ENCODE peak calls at places on chromosomes 2 and 18, in six cellular contexts. One of them, this sample, is unnamed. For H3K4me1, the result is how much of the 10 kb centered on the place peaks cover.

GRCh38 chr2:120949027-120949956 is 213.6 kb downstream of the GLI2 start:
- DNase-seq in fibroblast of lung: no peak
- DNase-seq in adrenal gland: no peak
- DNase-seq in breast epithelium: no peak
- DNase-seq in left ventricle myocardium inferior: no peak
- DNase-seq in Peyer's patch: no peak
- DNase-seq in this sample: no peak

GRCh38 chr2:156329031-156329921 is 3.2 kb downstream of the NR4A2 start:
- DNase-seq in left ventricle myocardium inferior: no peak
- DNase-seq in breast epithelium: no peak
- DNase-seq in Peyer's patch: no peak
- DNase-seq in adrenal gland: no peak
- DNase-seq in fibroblast of lung: no peak
- DNase-seq in this sample: no peak

GRCh38 chr2:185628985-185629384 is 109.6 kb upstream of the FSIP2 start:
- DNase-seq in fibroblast of lung: no peak
- DNase-seq in adrenal gland: peak
- DNase-seq in Peyer's patch: peak
- DNase-seq in breast epithelium: no peak
- DNase-seq in left ventricle myocardium inferior: no peak
- DNase-seq in this sample: no peak

GRCh38 chr2:147628971-147629421 is 215.8 kb upstream of the ACVR2A start:
- DNase-seq in Peyer's patch: no peak
- DNase-seq in fibroblast of lung: peak
- DNase-seq in left ventricle myocardium inferior: no peak
- DNase-seq in breast epithelium: no peak
- DNase-seq in adrenal gland: no peak
- DNase-seq in this sample: no peak

GRCh38 chr2:151886235-151886634 is 58.0 kb upstream of the ARL5A start:
- DNase-seq in breast epithelium: no peak
- DNase-seq in adrenal gland: no peak
- DNase-seq in left ventricle myocardium inferior: no peak
- DNase-seq in Peyer's patch: no peak
- DNase-seq in fibroblast of lung: no peak
- DNase-seq in this sample: no peak

GRCh38 chr2:238465487-238466241 is 38.9 kb downstream of the ASB1 start:
- DNase-seq in fibroblast of lung: no peak
- DNase-seq in left ventricle myocardium inferior: no peak
- DNase-seq in breast epithelium: no peak
- DNase-seq in adrenal gland: no peak
- DNase-seq in Peyer's patch: no peak
- DNase-seq in this sample: no peak

GRCh38 chr2:48227617-48228344 is 302.2 kb upstream of the STON1 start:
- DNase-seq in left ventricle myocardium inferior: no peak
- DNase-seq in adrenal gland: no peak
- DNase-seq in Peyer's patch: no peak
- DNase-seq in fibroblast of lung: no peak
- DNase-seq in breast epithelium: no peak
- DNase-seq in this sample: no peak

GRCh38 chr2:27683390-27684071 is 19.8 kb downstream of the SLC4A1AP start:
- DNase-seq in fibroblast of lung: peak
- DNase-seq in Peyer's patch: peak
- DNase-seq in breast epithelium: peak
- DNase-seq in adrenal gland: peak
- DNase-seq in left ventricle myocardium inferior: peak
- DNase-seq in this sample: no peak

GRCh38 chr2:145027073-145027459 is 507.1 kb upstream of the ZEB2 start:
- DNase-seq in left ventricle myocardium inferior: no peak
- DNase-seq in fibroblast of lung: peak
- DNase-seq in Peyer's patch: no peak
- DNase-seq in breast epithelium: no peak
- DNase-seq in adrenal gland: no peak
- DNase-seq in this sample: no peak

GRCh38 chr2:162021659-162022058 is 52.4 kb downstream of the DPP4 start:
- DNase-seq in Peyer's patch: no peak
- DNase-seq in breast epithelium: no peak
- DNase-seq in left ventricle myocardium inferior: no peak
- DNase-seq in adrenal gland: no peak
- DNase-seq in fibroblast of lung: no peak
- DNase-seq in this sample: no peak

GRCh38 chr2:146898083-146898482 is 946.7 kb upstream of the ACVR2A start:
- DNase-seq in Peyer's patch: no peak
- DNase-seq in breast epithelium: no peak
- DNase-seq in fibroblast of lung: no peak
- DNase-seq in adrenal gland: no peak
- DNase-seq in left ventricle myocardium inferior: no peak
- DNase-seq in this sample: no peak

GRCh38 chr2:121532347-121532766 is 1.7 kb downstream of the RNU4ATAC start:
- DNase-seq in breast epithelium: no peak
- DNase-seq in fibroblast of lung: peak
- DNase-seq in adrenal gland: no peak
- DNase-seq in Peyer's patch: no peak
- DNase-seq in left ventricle myocardium inferior: no peak
- DNase-seq in this sample: no peak

GRCh38 chr2:181178823-181179412 is 198.5 kb downstream of the UBE2E3 start:
- DNase-seq in left ventricle myocardium inferior: no peak
- DNase-seq in adrenal gland: no peak
- DNase-seq in fibroblast of lung: no peak
- DNase-seq in breast epithelium: no peak
- DNase-seq in Peyer's patch: no peak
- DNase-seq in this sample: no peak

GRCh38 chr2:120260736-120261135 is 8.1 kb downstream of the RALB start:
- DNase-seq in fibroblast of lung: no peak
- DNase-seq in adrenal gland: no peak
- DNase-seq in Peyer's patch: no peak
- DNase-seq in left ventricle myocardium inferior: no peak
- DNase-seq in breast epithelium: no peak
- DNase-seq in this sample: no peak

GRCh38 chr2:24613154-24613814 is 122.2 kb downstream of the NCOA1 start:
- DNase-seq in Peyer's patch: no peak
- DNase-seq in fibroblast of lung: peak
- DNase-seq in breast epithelium: no peak
- DNase-seq in left ventricle myocardium inferior: no peak
- DNase-seq in adrenal gland: peak
- DNase-seq in this sample: no peak

GRCh38 chr2:215635788-215636139 is 199.9 kb upstream of the FN1 start:
- DNase-seq in breast epithelium: no peak
- DNase-seq in fibroblast of lung: peak
- DNase-seq in Peyer's patch: no peak
- DNase-seq in left ventricle myocardium inferior: no peak
- DNase-seq in adrenal gland: no peak
- DNase-seq in this sample: no peak

DNA sequence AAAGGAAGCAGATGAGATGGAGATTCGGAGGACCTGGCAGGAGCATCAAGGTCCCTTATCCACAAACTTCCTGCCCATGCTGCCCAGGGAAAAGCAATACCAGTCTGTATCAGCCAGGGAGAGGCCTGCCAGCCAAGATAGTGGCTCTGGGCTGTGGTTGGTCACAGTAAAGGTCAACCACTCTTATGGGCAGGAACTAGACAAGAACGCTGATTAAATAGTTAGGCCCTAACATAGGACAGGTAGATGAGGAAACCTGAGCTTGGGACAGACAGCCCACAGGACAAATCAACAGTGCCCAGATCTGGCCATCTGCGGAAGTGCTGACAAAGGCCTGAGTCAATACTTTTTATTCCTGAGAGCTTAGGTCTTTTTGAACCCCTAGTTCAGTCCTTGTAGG is 10.7 kb downstream of the PSTPIP2 start:
- DNase-seq in fibroblast of lung: no peak
- DNase-seq in adrenal gland: no peak
- DNase-seq in left ventricle myocardium inferior: no peak
- DNase-seq in Peyer's patch: no peak
- DNase-seq in breast epithelium: no peak
- DNase-seq in this sample: no peak
- H3K27ac ChIP-seq in fibroblast of lung: no peak
- H3K27ac ChIP-seq in adrenal gland: no peak
- H3K27ac ChIP-seq in left ventricle myocardium inferior: no peak
- H3K27ac ChIP-seq in Peyer's patch: no peak
- H3K27ac ChIP-seq in breast epithelium: no peak
- H3K27ac ChIP-seq in this sample: no peak

GRCh38 chr2:75053484-75054112 is 95.2 kb downstream of the POLE4 start:
- DNase-seq in fibroblast of lung: no peak
- DNase-seq in adrenal gland: peak
- DNase-seq in left ventricle myocardium inferior: no peak
- DNase-seq in breast epithelium: no peak
- DNase-seq in Peyer's patch: no peak
- DNase-seq in this sample: no peak

GRCh38 chr2:75055307-75055819 is 96.9 kb downstream of the POLE4 start:
- DNase-seq in Peyer's patch: no peak
- DNase-seq in adrenal gland: no peak
- DNase-seq in left ventricle myocardium inferior: no peak
- DNase-seq in fibroblast of lung: no peak
- DNase-seq in breast epithelium: no peak
- DNase-seq in this sample: no peak

GRCh38 chr2:75054296-75054695 is 95.9 kb downstream of the POLE4 start:
- DNase-seq in adrenal gland: no peak
- DNase-seq in fibroblast of lung: peak
- DNase-seq in left ventricle myocardium inferior: no peak
- DNase-seq in Peyer's patch: no peak
- DNase-seq in breast epithelium: no peak
- DNase-seq in this sample: no peak

DNA sequence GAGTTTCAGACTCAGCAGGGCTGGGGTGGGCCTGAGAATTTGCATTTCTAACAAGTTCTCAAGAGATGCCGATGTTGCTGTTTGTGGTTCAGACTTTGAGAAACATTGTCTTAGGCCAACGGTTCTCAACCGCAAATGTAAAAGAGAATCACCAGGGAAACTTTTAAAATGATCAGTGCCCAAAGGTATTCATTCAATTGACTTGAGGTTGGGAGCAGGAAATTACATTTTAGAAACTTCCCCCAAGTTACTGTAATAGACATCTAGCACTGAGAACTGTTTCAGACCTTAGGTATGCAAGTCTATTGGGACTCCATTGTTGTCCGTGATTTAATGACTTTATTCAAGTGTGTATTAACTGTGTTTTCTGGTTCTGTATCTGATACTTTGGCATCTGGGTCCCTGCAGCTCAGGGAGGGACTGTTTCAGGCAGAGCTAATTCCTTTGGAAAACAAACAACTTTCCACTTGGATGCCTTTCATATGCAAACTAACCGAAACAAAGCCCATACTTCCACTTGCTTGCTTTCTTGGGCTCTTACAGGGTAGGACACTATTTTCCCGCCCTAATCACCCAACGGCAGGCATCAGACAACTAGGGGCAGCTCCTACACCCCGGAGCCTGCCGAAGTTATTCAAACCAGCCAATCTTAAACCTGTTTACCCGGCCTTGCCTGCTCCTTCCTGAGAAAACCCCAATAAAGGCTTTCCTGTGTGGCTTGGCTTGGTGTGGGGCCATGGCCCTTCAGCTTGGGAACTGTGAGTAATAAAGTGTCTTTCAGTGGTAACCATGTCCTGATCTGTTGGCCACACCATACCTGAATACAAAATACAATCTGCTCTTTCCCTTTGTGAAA is 97.6 kb downstream of the POLE4 start:
- DNase-seq in left ventricle myocardium inferior: no peak
- DNase-seq in adrenal gland: no peak
- DNase-seq in Peyer's patch: no peak
- DNase-seq in fibroblast of lung: peak
- DNase-seq in breast epithelium: no peak
- DNase-seq in this sample: no peak
- H3K4me1 ChIP-seq in left ventricle myocardium inferior: under half
- H3K4me1 ChIP-seq in adrenal gland: under half
- H3K4me1 ChIP-seq in Peyer's patch: under half
- H3K4me1 ChIP-seq in fibroblast of lung: under half
- H3K4me1 ChIP-seq in breast epithelium: under half
- H3K4me1 ChIP-seq in this sample: under half

DNA sequence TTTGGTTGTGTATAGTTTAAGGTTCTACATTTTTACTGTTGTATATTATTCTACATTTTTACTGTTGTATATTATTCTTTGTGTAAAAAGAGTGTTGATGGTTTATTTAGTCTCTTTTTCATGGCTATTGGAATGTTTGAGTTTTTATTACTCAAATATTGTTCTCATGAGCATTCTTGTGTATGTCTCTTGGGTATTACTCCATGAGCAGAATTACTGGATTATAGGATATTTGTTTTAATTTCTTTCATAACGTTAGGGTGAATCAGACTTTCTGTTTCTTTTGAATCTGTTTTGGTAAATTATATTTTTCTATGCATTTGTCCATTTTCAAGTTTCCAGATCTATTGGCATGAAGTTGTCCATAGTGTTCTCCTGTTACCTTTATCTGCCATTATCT is 111.6 kb downstream of the DYNAP start:
- DNase-seq in fibroblast of lung: no peak
- DNase-seq in breast epithelium: no peak
- DNase-seq in adrenal gland: no peak
- DNase-seq in left ventricle myocardium inferior: no peak
- DNase-seq in Peyer's patch: no peak
- DNase-seq in this sample: no peak
- H3K4me3 ChIP-seq in fibroblast of lung: no peak
- H3K4me3 ChIP-seq in breast epithelium: no peak
- H3K4me3 ChIP-seq in adrenal gland: no peak
- H3K4me3 ChIP-seq in left ventricle myocardium inferior: no peak
- H3K4me3 ChIP-seq in Peyer's patch: no peak
- H3K4me3 ChIP-seq in this sample: no peak

GRCh38 chr18:13268746-13269285 is 50.3 kb downstream of the LDLRAD4 start:
- DNase-seq in left ventricle myocardium inferior: no peak
- DNase-seq in fibroblast of lung: peak
- DNase-seq in breast epithelium: no peak
- DNase-seq in adrenal gland: no peak
- DNase-seq in Peyer's patch: no peak
- DNase-seq in this sample: no peak
- H3K27ac ChIP-seq in left ventricle myocardium inferior: peak
- H3K27ac ChIP-seq in fibroblast of lung: no peak
- H3K27ac ChIP-seq in breast epithelium: peak
- H3K27ac ChIP-seq in adrenal gland: peak
- H3K27ac ChIP-seq in Peyer's patch: no peak
- H3K27ac ChIP-seq in this sample: no peak

DNA sequence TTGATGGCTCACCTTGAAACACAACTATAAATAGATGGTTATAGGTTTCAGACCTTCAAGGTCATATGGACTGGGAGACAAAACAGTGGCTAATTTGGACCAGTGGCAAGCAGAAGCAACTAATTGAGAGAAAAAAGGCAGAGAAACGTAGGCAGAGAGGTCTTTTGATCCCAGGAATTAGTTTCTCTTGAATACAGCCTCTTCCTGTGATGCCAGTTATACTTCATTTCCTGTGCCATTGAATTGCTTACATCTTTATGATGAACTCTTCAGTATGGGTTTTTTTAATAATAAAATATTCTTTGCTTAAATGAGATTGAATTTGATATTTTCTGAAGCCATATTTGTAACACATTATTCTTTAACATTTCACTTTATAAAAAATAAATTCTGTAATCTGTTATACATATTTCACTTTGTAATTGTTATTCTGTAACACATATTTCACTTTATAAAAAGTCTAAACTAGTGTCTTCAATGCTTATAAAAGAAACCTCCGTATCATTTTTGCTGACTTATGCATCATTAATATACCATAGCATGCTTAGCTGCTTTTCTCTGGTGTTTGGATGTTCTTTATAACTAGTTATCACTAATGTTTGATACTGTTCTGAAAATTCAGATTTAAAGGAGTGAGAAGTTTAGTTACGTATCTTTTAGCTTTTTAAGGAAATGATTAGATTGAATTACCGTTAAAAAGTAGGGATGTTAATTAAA is 8.9 kb downstream of the VAPA start:
- DNase-seq in fibroblast of lung: no peak
- DNase-seq in breast epithelium: no peak
- DNase-seq in left ventricle myocardium inferior: no peak
- DNase-seq in Peyer's patch: no peak
- DNase-seq in adrenal gland: no peak
- DNase-seq in this sample: no peak
- H3K4me1 ChIP-seq in fibroblast of lung: under half
- H3K4me1 ChIP-seq in breast epithelium: under half
- H3K4me1 ChIP-seq in left ventricle myocardium inferior: half or more
- H3K4me1 ChIP-seq in Peyer's patch: under half
- H3K4me1 ChIP-seq in adrenal gland: half or more
- H3K4me1 ChIP-seq in this sample: half or more

This sample was measured in RWPE2.